ENCODE peak calls at places on chromosomes 13 and 19, in seven cellular contexts. R, Z, M, K, P, Q and T are unnamed samples.

GRCh38 chr13:49435992-49436391 is 7.9 kb downstream of the CAB39L start:
- DNase-seq in R (no peak), Z (no peak), M (no peak), K (no peak), P (no peak), Q (no peak), T (no peak)

GRCh38 chr13:32905063-32905863 is 111.0 kb upstream of the KL start:
- DNase-seq in R (peak), Z (no peak), M (no peak), K (no peak), P (no peak), Q (no peak), T (no peak)

GRCh38 chr19:18108897-18109296 is 11.3 kb downstream of the MAST3 start:
- DNase-seq in R (no peak), Z (no peak), M (no peak), K (no peak), P (peak), Q (no peak), T (no peak)

GRCh38 chr13:53368948-53369347 is 340.3 kb downstream of the OLFM4 start:
- DNase-seq in R (no peak), Z (no peak), M (no peak), K (no peak), P (no peak), Q (no peak), T (no peak)

GRCh38 chr19:48806518-48806817 is 4.4 kb downstream of the BCAT2 start:
- DNase-seq in R (no peak), Z (no peak), M (peak), K (no peak), P (no peak), Q (no peak), T (no peak)

GRCh38 chr19:40805258-40805868 is 6.4 kb downstream of the EGLN2 start:
- DNase-seq in R (no peak), Z (peak), M (no peak), K (peak), P (peak), Q (no peak), T (peak)

GRCh38 chr19:38669532-38669931 is 22.1 kb downstream of the ACTN4 start:
- DNase-seq in R (peak), Z (no peak), M (no peak), K (no peak), P (no peak), Q (no peak), T (no peak)

GRCh38 chr13:111654531-111654930 is 334.1 kb downstream of the TEX29 start:
- DNase-seq in R (no peak), Z (no peak), M (peak), K (no peak), P (no peak), Q (no peak), T (no peak)

GRCh38 chr19:29372461-29372860 is 153.3 kb upstream of the VSTM2B start:
- DNase-seq in R (no peak), Z (no peak), M (peak), K (peak), P (no peak), Q (no peak), T (no peak)

GRCh38 chr19:6030214-6030507 is 52.2 kb upstream of the RANBP3 start:
- DNase-seq in R (no peak), Z (no peak), M (no peak), K (no peak), P (no peak), Q (no peak), T (no peak)

GRCh38 chr13:36752673-36753072 is 66.3 kb upstream of the RFXAP start:
- DNase-seq in R (no peak), Z (no peak), M (no peak), K (no peak), P (no peak), Q (no peak), T (no peak)

GRCh38 chr13:26112843-26113242 is 61.0 kb upstream of the SHISA2 start:
- DNase-seq in R (peak), Z (no peak), M (no peak), K (no peak), P (no peak), Q (no peak), T (no peak)

GRCh38 chr13:44243198-44243852 is 130.3 kb upstream of the SERP2 start:
- DNase-seq in R (peak), Z (no peak), M (peak), K (no peak), P (peak), Q (no peak), T (peak)
- TF ChIP-seq CTCF in R (peak), Z (no peak), M (peak), K (no peak), P (no peak), Q (no peak), T (no peak)

GRCh38 chr19:15282311-15282705 is 50.0 kb downstream of the BRD4 start:
- DNase-seq in R (no peak), Z (peak), M (no peak), K (no peak), P (no peak), Q (no peak), T (no peak)

GRCh38 chr19:15280915-15281683 is 48.9 kb upstream of the EPHX3 start:
- DNase-seq in R (no peak), Z (peak), M (no peak), K (peak), P (peak), Q (peak), T (peak)

GRCh38 chr19:15283141-15283885 is 49.0 kb downstream of the BRD4 start:
- DNase-seq in R (no peak), Z (peak), M (no peak), K (no peak), P (no peak), Q (peak), T (peak)

GRCh38 chr19:15279326-15279904 is 47.2 kb upstream of the EPHX3 start:
- DNase-seq in R (no peak), Z (peak), M (no peak), K (no peak), P (no peak), Q (no peak), T (no peak)

GRCh38 chr19:15280048-15280725 is 47.9 kb upstream of the EPHX3 start:
- DNase-seq in R (no peak), Z (peak), M (no peak), K (no peak), P (no peak), Q (no peak), T (no peak)
- TF ChIP-seq POLR2A in R (no peak), Z (no peak), M (no peak), K (no peak), P (no peak), Q (no peak), T (no peak)

GRCh38 chr19:46073268-46073922 is 32.6 kb upstream of the IGFL4 start:
- DNase-seq in R (no peak), Z (no peak), M (no peak), K (no peak), P (no peak), Q (no peak), T (no peak)

GRCh38 chr19:46076951-46077814 is 36.4 kb upstream of the IGFL4 start:
- DNase-seq in R (peak), Z (no peak), M (peak), K (peak), P (peak), Q (peak), T (peak)

GRCh38 chr19:46077815-46078167 is 37.0 kb upstream of the IGFL4 start:
- DNase-seq in R (no peak), Z (no peak), M (no peak), K (no peak), P (no peak), Q (no peak), T (no peak)

GRCh38 chr19:46080561-46080960 is 39.8 kb upstream of the IGFL4 start:
- DNase-seq in R (no peak), Z (no peak), M (no peak), K (no peak), P (no peak), Q (no peak), T (peak)

DNA sequence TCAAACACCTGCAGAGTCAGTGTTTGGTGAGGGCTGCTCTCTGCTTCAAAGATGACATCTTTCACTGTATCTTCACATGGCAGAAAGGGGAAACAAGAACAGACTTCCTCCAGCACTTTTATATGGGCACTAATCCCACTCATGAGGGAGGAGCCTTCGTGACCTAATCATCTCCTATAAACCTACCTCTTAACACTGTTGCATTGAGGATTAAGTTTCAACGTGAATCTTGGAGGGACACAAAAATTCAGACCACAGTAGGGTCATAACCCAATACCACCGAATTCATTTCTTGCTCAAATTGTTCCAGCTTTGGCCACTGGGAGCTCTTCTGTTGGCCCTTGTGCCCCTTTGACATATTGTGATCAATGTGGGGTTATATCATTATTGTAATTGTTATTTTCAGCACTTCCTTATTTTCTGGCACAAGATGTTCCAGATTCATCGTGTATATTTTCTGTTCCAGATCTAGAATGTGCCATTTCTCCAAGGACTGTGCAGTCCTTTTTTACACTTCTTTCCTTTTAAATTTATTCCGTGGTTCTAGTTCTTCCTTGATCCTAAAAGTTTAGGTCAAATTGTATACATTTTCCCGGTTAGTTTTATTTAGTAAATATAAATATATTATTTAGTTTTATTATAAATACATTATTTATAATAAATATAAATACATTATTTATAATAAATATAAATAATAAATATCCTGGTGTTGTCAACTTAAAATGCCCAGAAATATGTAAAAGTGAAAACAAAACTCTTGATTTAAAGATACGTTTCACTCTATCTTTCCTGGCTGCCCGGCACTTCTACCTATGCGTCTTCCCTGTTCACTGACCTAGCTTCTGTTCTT is 35.5 kb upstream of the IGFL4 start:
- DNase-seq in R (no peak), Z (no peak), M (no peak), K (no peak), P (no peak), Q (no peak), T (no peak)
- TF ChIP-seq CTCF in R (peak), Z (no peak), M (no peak), K (no peak), P (no peak), Q (no peak), T (no peak)

DNA sequence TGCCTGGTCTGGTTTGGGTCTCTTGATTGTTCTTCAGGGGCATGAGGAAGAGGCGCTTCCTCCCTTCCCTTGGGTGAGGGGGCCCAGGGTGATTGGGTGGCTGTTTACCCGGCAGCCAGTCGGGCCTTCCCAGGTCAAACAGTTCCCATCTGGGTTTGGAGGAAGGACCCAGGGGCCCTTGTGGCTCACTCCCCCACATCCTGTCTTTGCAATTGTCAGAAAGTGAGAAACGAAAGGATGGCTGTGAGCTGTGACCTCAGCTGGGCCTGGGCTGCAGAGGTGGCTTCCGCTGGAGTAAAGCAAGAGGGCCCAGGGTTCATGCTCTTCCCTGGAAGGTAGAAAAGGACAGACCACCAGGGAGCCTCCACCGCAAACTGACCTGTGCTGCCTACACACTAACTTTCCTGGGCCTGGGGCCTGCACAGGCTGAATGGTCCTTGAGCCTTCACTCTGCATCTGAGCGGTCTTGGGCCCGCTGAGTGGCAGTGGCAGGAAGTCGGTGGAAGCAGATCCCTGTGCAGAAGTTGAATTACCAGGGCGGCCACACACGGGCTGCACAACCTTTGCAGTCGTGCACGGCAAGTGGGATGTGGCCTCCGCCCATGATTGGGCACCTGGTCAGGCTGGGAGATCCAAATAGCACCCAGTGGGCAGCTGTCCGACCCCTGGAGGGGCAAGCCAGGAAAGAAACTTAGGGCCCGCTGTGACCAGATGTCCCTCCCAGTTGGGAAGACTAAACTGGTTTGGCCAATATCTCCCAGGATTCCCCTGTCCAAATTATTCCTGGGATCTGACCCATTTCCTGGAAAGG is 5.3 kb upstream of the CD79A start:
- DNase-seq in R (peak), Z (peak), M (no peak), K (no peak), P (peak), Q (peak), T (no peak)
- TF ChIP-seq POLR2A in R (peak), Z (no peak), M (peak), K (no peak), P (no peak), Q (no peak), T (no peak)

GRCh38 chr19:49925486-49925885 is 3.5 kb upstream of the ATF5 start:
- DNase-seq in R (no peak), Z (no peak), M (no peak), K (no peak), P (no peak), Q (no peak), T (no peak)
- TF ChIP-seq CTCF in R (no peak), Z (no peak), M (no peak), K (no peak), P (no peak), Q (no peak), T (no peak)

GRCh38 chr19:11195681-11196080 is 1.7 kb downstream of the KANK2 start:
- DNase-seq in R (no peak), Z (no peak), M (no peak), K (no peak), P (no peak), Q (no peak), T (no peak)
- TF ChIP-seq POLR2A in R (no peak), Z (no peak), M (no peak), K (no peak), P (no peak), Q (no peak), T (no peak)

GRCh38 chr19:1601613-1602064 is 3.6 kb downstream of the UQCR11 start:
- DNase-seq in R (no peak), Z (no peak), M (no peak), K (no peak), P (no peak), Q (no peak), T (no peak)
- TF ChIP-seq CTCF in R (no peak), Z (no peak), M (peak), K (no peak), P (no peak), Q (no peak), T (no peak)